ENCODE peak calls at places on chromosomes 6 and 20, in ten cellular contexts. Q is pancreas; K is A549; V is HCT116; R is stimulated activated naive CD8-positive, alpha-beta T cell treated with anti-CD3 and anti-CD28 coated beads, Interleukin-15, Interleukin-2, amounts not matched to agents 100 U/mL and 50 U/mL, for 24 hours; P is RWPE2; A is Right ventricle myocardium superior; X is naive thymus-derived CD8-positive, alpha-beta T cell; Y is natural killer cell; N is activated CD8-positive, alpha-beta memory T cell treated with anti-CD3 and anti-CD28 coated beads, Interleukin-2, amount 10 ng/mL, durations not matched to agents 7 days and 5 days. M is an unnamed sample.

GRCh38 chr6:125752773-125753172 is 3.3 kb downstream of the HEY2 start:
- ATAC-seq in Q (no peak), K (no peak), V (no peak), R (no peak), P (no peak), A (no peak), X (no peak), Y (no peak), N (no peak), M (no peak)

GRCh38 chr6:125944434-125944816 is 12.1 kb upstream of the HINT3 start:
- ATAC-seq in Q (peak; percentile 88), K (peak; percentile 40), V (no peak), R (no peak), P (peak; percentile 15), A (peak; percentile 90), X (no peak), Y (no peak), N (no peak), M (no peak)

GRCh38 chr6:26543953-26544352 is 5.8 kb downstream of the HMGN4 start:
- ATAC-seq in Q (peak; percentile 38), K (peak; percentile 89), V (peak; percentile 76), R (peak; percentile 59), P (peak; percentile 73), A (no peak), X (peak; percentile 74), Y (peak; percentile 81), N (peak; percentile 74), M (peak; percentile 42)

GRCh38 chr6:166640342-166641043 is 13.4 kb upstream of the RPS6KA2 start:
- ATAC-seq in Q (peak; percentile 86), K (no peak), V (peak; percentile 85), R (peak; percentile 74), P (peak; percentile 77), A (peak; percentile 60), X (peak; percentile 70), Y (no peak), N (no peak), M (peak; percentile 83)

GRCh38 chr6:12408752-12409151 is 118.6 kb downstream of the EDN1 start:
- ATAC-seq in Q (no peak), K (no peak), V (no peak), R (no peak), P (no peak), A (no peak), X (no peak), Y (no peak), N (no peak), M (no peak)

GRCh38 chr6:166222631-166223030 is 55.0 kb upstream of the TBXT start:
- ATAC-seq in Q (no peak), K (no peak), V (peak; percentile 30), R (no peak), P (no peak), A (no peak), X (no peak), Y (no peak), N (no peak), M (no peak)

GRCh38 chr6:32785781-32786533 is 22.6 kb upstream of the HLA-DQB2 start:
- ATAC-seq in Q (peak; percentile 87), K (peak; percentile 92), V (peak; percentile 99), R (peak; percentile 49), P (peak; percentile 87), A (peak; percentile 85), X (peak; percentile 52), Y (peak; percentile 66), N (peak; percentile 78), M (peak; percentile 80)

GRCh38 chr20:53900380-53900999 is 169.9 kb downstream of the BCAS1 start:
- ATAC-seq in Q (peak; percentile 64), K (peak; percentile 30), V (no peak), R (peak; percentile 47), P (peak; percentile 44), A (peak; percentile 63), X (no peak), Y (no peak), N (no peak), M (peak; percentile 41)

GRCh38 chr20:51373713-51374481 is 168.6 kb downstream of the NFATC2 start:
- ATAC-seq in Q (peak; percentile 79), K (no peak), V (no peak), R (no peak), P (no peak), A (peak; percentile 62), X (no peak), Y (no peak), N (no peak), M (peak; percentile 68)

GRCh38 chr6:142855877-142856606 is 88.9 kb downstream of the HIVEP2 start:
- ATAC-seq in Q (no peak), K (no peak), V (no peak), R (peak; percentile 49), P (no peak), A (no peak), X (peak; percentile 2), Y (peak; percentile 36), N (peak; percentile 50), M (no peak)

GRCh38 chr20:44644384-44645131 is 6.9 kb downstream of the ADA start:
- ATAC-seq in Q (no peak), K (no peak), V (no peak), R (peak; percentile 37), P (no peak), A (no peak), X (peak; percentile 65), Y (peak; percentile 56), N (peak; percentile 49), M (no peak)

GRCh38 chr6:1987640-1988039 is 257.8 kb downstream of the GMDS start:
- ATAC-seq in Q (no peak), K (no peak), V (no peak), R (no peak), P (peak; percentile 82), A (no peak), X (no peak), Y (no peak), N (no peak), M (peak; percentile 75)

GRCh38 chr6:138115877-138116660 is 8.8 kb upstream of the PERP start:
- ATAC-seq in Q (peak; percentile 97), K (peak; percentile 90), V (peak; percentile 92), R (peak; percentile 73), P (peak; percentile 73), A (peak; percentile 90), X (peak; percentile 89), Y (peak; percentile 94), N (peak; percentile 88), M (peak; percentile 85)

GRCh38 chr6:35475573-35475972 is 7.4 kb downstream of the RPL10A start:
- ATAC-seq in Q (no peak), K (peak; percentile 2), V (no peak), R (no peak), P (no peak), A (no peak), X (no peak), Y (no peak), N (no peak), M (no peak)

GRCh38 chr6:20664250-20664649 is 130.0 kb downstream of the CDKAL1 start:
- ATAC-seq in Q (no peak), K (no peak), V (no peak), R (no peak), P (no peak), A (no peak), X (no peak), Y (no peak), N (no peak), M (no peak)

GRCh38 chr6:5764401-5764955 is 242.2 kb downstream of the NRN1 start:
- ATAC-seq in Q (no peak), K (no peak), V (no peak), R (no peak), P (no peak), A (peak; percentile 91), X (no peak), Y (no peak), N (no peak), M (no peak)

GRCh38 chr6:79993012-79993910 is 11.2 kb upstream of the TTK start:
- ATAC-seq in Q (no peak), K (no peak), V (no peak), R (no peak), P (no peak), A (no peak), X (no peak), Y (no peak), N (no peak), M (no peak)

GRCh38 chr6:39209908-39210307 is 19.4 kb downstream of the KCNK5 start:
- ATAC-seq in Q (no peak), K (no peak), V (no peak), R (peak; percentile 7), P (no peak), A (no peak), X (no peak), Y (no peak), N (no peak), M (peak; percentile 24)

GRCh38 chr6:1475169-1475568 is 85.8 kb downstream of the FOXF2 start:
- ATAC-seq in Q (no peak), K (no peak), V (no peak), R (no peak), P (no peak), A (no peak), X (no peak), Y (no peak), N (no peak), M (no peak)

GRCh38 chr20:532530-532929 is 11.1 kb downstream of the CSNK2A1 start:
- ATAC-seq in Q (no peak), K (no peak), V (no peak), R (no peak), P (no peak), A (no peak), X (no peak), Y (no peak), N (no peak), M (no peak)

GRCh38 chr6:35385457-35386202 is 43.3 kb downstream of the PPARD start:
- ATAC-seq in Q (no peak), K (no peak), V (no peak), R (no peak), P (no peak), A (peak; percentile 75), X (no peak), Y (no peak), N (no peak), M (no peak)

GRCh38 chr6:33678246-33678931 is 33.1 kb downstream of the UQCC2 start:
- ATAC-seq in Q (no peak), K (no peak), V (no peak), R (no peak), P (no peak), A (no peak), X (no peak), Y (no peak), N (no peak), M (no peak)

GRCh38 chr6:39314273-39314790 is at the start of gene KCNK17:
- ATAC-seq in Q (no peak), K (no peak), V (no peak), R (no peak), P (no peak), A (no peak), X (peak; percentile 29), Y (no peak), N (peak; percentile 10), M (no peak)

GRCh38 chr6:82410151-82410621 is 46.6 kb downstream of the TPBG start:
- ATAC-seq in Q (no peak), K (no peak), V (no peak), R (no peak), P (peak; percentile 11), A (no peak), X (no peak), Y (no peak), N (no peak), M (no peak)

GRCh38 chr6:40922281-40922680 is 116.7 kb downstream of the UNC5CL start:
- ATAC-seq in Q (no peak), K (no peak), V (no peak), R (no peak), P (peak; percentile 35), A (no peak), X (no peak), Y (no peak), N (no peak), M (no peak)

GRCh38 chr6:83114164-83114563 is 46.7 kb downstream of the DOP1A start:
- ATAC-seq in Q (no peak), K (no peak), V (no peak), R (no peak), P (no peak), A (peak; percentile 53), X (no peak), Y (no peak), N (no peak), M (no peak)

GRCh38 chr6:71254323-71254722 is 34.3 kb upstream of the OGFRL1 start:
- ATAC-seq in Q (no peak), K (no peak), V (no peak), R (no peak), P (no peak), A (peak; percentile 49), X (no peak), Y (no peak), N (no peak), M (no peak)

GRCh38 chr6:13488015-13488895 is 855 bp upstream of the GFOD1 start:
- ATAC-seq in Q (peak; percentile 30), K (no peak), V (no peak), R (no peak), P (peak; percentile 11), A (peak; percentile 13), X (peak; percentile 4), Y (no peak), N (peak; percentile 0), M (peak; percentile 2)